ENCODE peak calls at places on chromosomes 16 and 17, in five cellular contexts. One of them, this sample, is unnamed.

GRCh38 chr16:59045496-59045895 is 311.4 kb upstream of the GOT2 start:
- DNase-seq in activated CD4-positive, CD25-positive, alpha-beta regulatory T cell treated with anti-CD3 and anti-CD28 coated beads, Interleukin-2, amount 50 U/mL, for 16 hours: no peak
- DNase-seq in skeletal muscle cell: no peak
- DNase-seq in nephron progenitor cell: no peak
- DNase-seq in mammary epithelial cell: no peak
- DNase-seq in this sample: no peak

GRCh38 chr17:66276328-66276937 is 26.0 kb upstream of the PRKCA start:
- DNase-seq in activated CD4-positive, CD25-positive, alpha-beta regulatory T cell treated with anti-CD3 and anti-CD28 coated beads, Interleukin-2, amount 50 U/mL, for 16 hours: no peak
- DNase-seq in skeletal muscle cell: no peak
- DNase-seq in nephron progenitor cell: no peak
- DNase-seq in mammary epithelial cell: peak; percentile 38
- DNase-seq in this sample: no peak

GRCh38 chr16:5323742-5324141 is 226.1 kb upstream of the EEF2KMT start:
- DNase-seq in activated CD4-positive, CD25-positive, alpha-beta regulatory T cell treated with anti-CD3 and anti-CD28 coated beads, Interleukin-2, amount 50 U/mL, for 16 hours: no peak
- DNase-seq in skeletal muscle cell: no peak
- DNase-seq in nephron progenitor cell: no peak
- DNase-seq in mammary epithelial cell: no peak
- DNase-seq in this sample: no peak

GRCh38 chr17:78538033-78538776 is 39.0 kb downstream of the DNAH17 start:
- DNase-seq in activated CD4-positive, CD25-positive, alpha-beta regulatory T cell treated with anti-CD3 and anti-CD28 coated beads, Interleukin-2, amount 50 U/mL, for 16 hours: no peak
- DNase-seq in skeletal muscle cell: no peak
- DNase-seq in nephron progenitor cell: no peak
- DNase-seq in mammary epithelial cell: peak; percentile 95
- DNase-seq in this sample: no peak

GRCh38 chr16:81227780-81228179 is 10.7 kb upstream of the BCO1 start:
- DNase-seq in activated CD4-positive, CD25-positive, alpha-beta regulatory T cell treated with anti-CD3 and anti-CD28 coated beads, Interleukin-2, amount 50 U/mL, for 16 hours: no peak
- DNase-seq in skeletal muscle cell: no peak
- DNase-seq in nephron progenitor cell: no peak
- DNase-seq in mammary epithelial cell: no peak
- DNase-seq in this sample: no peak

GRCh38 chr17:49403514-49404289 is 11.0 kb downstream of the PHB1 start:
- DNase-seq in activated CD4-positive, CD25-positive, alpha-beta regulatory T cell treated with anti-CD3 and anti-CD28 coated beads, Interleukin-2, amount 50 U/mL, for 16 hours: no peak
- DNase-seq in skeletal muscle cell: no peak
- DNase-seq in nephron progenitor cell: no peak
- DNase-seq in mammary epithelial cell: no peak
- DNase-seq in this sample: no peak

GRCh38 chr16:35510701-35511100 is 2051.3 kb downstream of the TP53TG3F start:
- DNase-seq in activated CD4-positive, CD25-positive, alpha-beta regulatory T cell treated with anti-CD3 and anti-CD28 coated beads, Interleukin-2, amount 50 U/mL, for 16 hours: no peak
- DNase-seq in skeletal muscle cell: no peak
- DNase-seq in nephron progenitor cell: no peak
- DNase-seq in mammary epithelial cell: no peak
- DNase-seq in this sample: no peak

GRCh38 chr17:78935419-78936323 is 10.5 kb upstream of the TIMP2 start:
- DNase-seq in activated CD4-positive, CD25-positive, alpha-beta regulatory T cell treated with anti-CD3 and anti-CD28 coated beads, Interleukin-2, amount 50 U/mL, for 16 hours: no peak
- DNase-seq in skeletal muscle cell: peak; percentile 96
- DNase-seq in nephron progenitor cell: peak; percentile 37
- DNase-seq in mammary epithelial cell: no peak
- DNase-seq in this sample: no peak

GRCh38 chr16:49121636-49122035 is 160.0 kb downstream of the CBLN1 start:
- DNase-seq in activated CD4-positive, CD25-positive, alpha-beta regulatory T cell treated with anti-CD3 and anti-CD28 coated beads, Interleukin-2, amount 50 U/mL, for 16 hours: no peak
- DNase-seq in skeletal muscle cell: no peak
- DNase-seq in nephron progenitor cell: no peak
- DNase-seq in mammary epithelial cell: peak; percentile 7
- DNase-seq in this sample: no peak

GRCh38 chr16:24935336-24935735 is 79.8 kb downstream of the ARHGAP17 start:
- DNase-seq in activated CD4-positive, CD25-positive, alpha-beta regulatory T cell treated with anti-CD3 and anti-CD28 coated beads, Interleukin-2, amount 50 U/mL, for 16 hours: no peak
- DNase-seq in skeletal muscle cell: no peak
- DNase-seq in nephron progenitor cell: no peak
- DNase-seq in mammary epithelial cell: no peak
- DNase-seq in this sample: no peak

GRCh38 chr16:82260212-82260795 is 90.3 kb upstream of the MPHOSPH6 start:
- DNase-seq in activated CD4-positive, CD25-positive, alpha-beta regulatory T cell treated with anti-CD3 and anti-CD28 coated beads, Interleukin-2, amount 50 U/mL, for 16 hours: no peak
- DNase-seq in skeletal muscle cell: no peak
- DNase-seq in nephron progenitor cell: no peak
- DNase-seq in mammary epithelial cell: peak; percentile 6
- DNase-seq in this sample: no peak

GRCh38 chr16:51151951-51152663 is 1.0 kb upstream of the SALL1 start:
- DNase-seq in activated CD4-positive, CD25-positive, alpha-beta regulatory T cell treated with anti-CD3 and anti-CD28 coated beads, Interleukin-2, amount 50 U/mL, for 16 hours: no peak
- DNase-seq in skeletal muscle cell: peak; percentile 83
- DNase-seq in nephron progenitor cell: peak; percentile 93
- DNase-seq in mammary epithelial cell: no peak
- DNase-seq in this sample: no peak

GRCh38 chr16:14600164-14600563 is 29.9 kb downstream of the PARN start:
- DNase-seq in activated CD4-positive, CD25-positive, alpha-beta regulatory T cell treated with anti-CD3 and anti-CD28 coated beads, Interleukin-2, amount 50 U/mL, for 16 hours: no peak
- DNase-seq in skeletal muscle cell: peak; percentile 2
- DNase-seq in nephron progenitor cell: no peak
- DNase-seq in mammary epithelial cell: no peak
- DNase-seq in this sample: no peak

GRCh38 chr16:46768809-46769208 is 20.7 kb upstream of the MYLK3 start:
- DNase-seq in activated CD4-positive, CD25-positive, alpha-beta regulatory T cell treated with anti-CD3 and anti-CD28 coated beads, Interleukin-2, amount 50 U/mL, for 16 hours: no peak
- DNase-seq in skeletal muscle cell: no peak
- DNase-seq in nephron progenitor cell: no peak
- DNase-seq in mammary epithelial cell: no peak
- DNase-seq in this sample: no peak

GRCh38 chr16:86022381-86022960 is 123.5 kb downstream of the IRF8 start:
- DNase-seq in activated CD4-positive, CD25-positive, alpha-beta regulatory T cell treated with anti-CD3 and anti-CD28 coated beads, Interleukin-2, amount 50 U/mL, for 16 hours: no peak
- DNase-seq in skeletal muscle cell: no peak
- DNase-seq in nephron progenitor cell: no peak
- DNase-seq in mammary epithelial cell: no peak
- DNase-seq in this sample: no peak

GRCh38 chr16:89052824-89053724 is 40.6 kb upstream of the ACSF3 start:
- DNase-seq in activated CD4-positive, CD25-positive, alpha-beta regulatory T cell treated with anti-CD3 and anti-CD28 coated beads, Interleukin-2, amount 50 U/mL, for 16 hours: no peak
- DNase-seq in skeletal muscle cell: no peak
- DNase-seq in nephron progenitor cell: no peak
- DNase-seq in mammary epithelial cell: peak; percentile 62
- DNase-seq in this sample: no peak

GRCh38 chr16:85998868-85999729 is 100.1 kb downstream of the IRF8 start:
- DNase-seq in activated CD4-positive, CD25-positive, alpha-beta regulatory T cell treated with anti-CD3 and anti-CD28 coated beads, Interleukin-2, amount 50 U/mL, for 16 hours: no peak
- DNase-seq in skeletal muscle cell: no peak
- DNase-seq in nephron progenitor cell: no peak
- DNase-seq in mammary epithelial cell: peak; percentile 8
- DNase-seq in this sample: no peak

GRCh38 chr17:32518856-32519768 is 32.3 kb downstream of the CDK5R1 start:
- DNase-seq in activated CD4-positive, CD25-positive, alpha-beta regulatory T cell treated with anti-CD3 and anti-CD28 coated beads, Interleukin-2, amount 50 U/mL, for 16 hours: no peak
- DNase-seq in skeletal muscle cell: no peak
- DNase-seq in nephron progenitor cell: peak; percentile 85
- DNase-seq in mammary epithelial cell: peak; percentile 69
- DNase-seq in this sample: no peak

GRCh38 chr17:61009619-61010018 is 332.0 kb downstream of the BCAS3 start:
- DNase-seq in activated CD4-positive, CD25-positive, alpha-beta regulatory T cell treated with anti-CD3 and anti-CD28 coated beads, Interleukin-2, amount 50 U/mL, for 16 hours: no peak
- DNase-seq in skeletal muscle cell: peak; percentile 16
- DNase-seq in nephron progenitor cell: no peak
- DNase-seq in mammary epithelial cell: no peak
- DNase-seq in this sample: no peak

GRCh38 chr16:67023689-67024088 is 5.3 kb upstream of the CBFB start:
- DNase-seq in activated CD4-positive, CD25-positive, alpha-beta regulatory T cell treated with anti-CD3 and anti-CD28 coated beads, Interleukin-2, amount 50 U/mL, for 16 hours: no peak
- DNase-seq in skeletal muscle cell: no peak
- DNase-seq in nephron progenitor cell: no peak
- DNase-seq in mammary epithelial cell: no peak
- DNase-seq in this sample: no peak

GRCh38 chr17:78307887-78308633 is 51.8 kb downstream of the SOCS3 start:
- DNase-seq in activated CD4-positive, CD25-positive, alpha-beta regulatory T cell treated with anti-CD3 and anti-CD28 coated beads, Interleukin-2, amount 50 U/mL, for 16 hours: no peak
- DNase-seq in skeletal muscle cell: no peak
- DNase-seq in nephron progenitor cell: no peak
- DNase-seq in mammary epithelial cell: no peak
- DNase-seq in this sample: no peak

GRCh38 chr17:70869402-70870085 is 700.2 kb downstream of the KCNJ2 start:
- DNase-seq in activated CD4-positive, CD25-positive, alpha-beta regulatory T cell treated with anti-CD3 and anti-CD28 coated beads, Interleukin-2, amount 50 U/mL, for 16 hours: no peak
- DNase-seq in skeletal muscle cell: no peak
- DNase-seq in nephron progenitor cell: no peak
- DNase-seq in mammary epithelial cell: no peak
- DNase-seq in this sample: no peak

GRCh38 chr17:34252890-34253525 is 2.1 kb upstream of the CCL2 start:
- DNase-seq in activated CD4-positive, CD25-positive, alpha-beta regulatory T cell treated with anti-CD3 and anti-CD28 coated beads, Interleukin-2, amount 50 U/mL, for 16 hours: no peak
- DNase-seq in skeletal muscle cell: no peak
- DNase-seq in nephron progenitor cell: no peak
- DNase-seq in mammary epithelial cell: no peak
- DNase-seq in this sample: no peak

GRCh38 chr16:56334761-56335160 is 90.6 kb downstream of the AMFR start:
- DNase-seq in activated CD4-positive, CD25-positive, alpha-beta regulatory T cell treated with anti-CD3 and anti-CD28 coated beads, Interleukin-2, amount 50 U/mL, for 16 hours: no peak
- DNase-seq in skeletal muscle cell: no peak
- DNase-seq in nephron progenitor cell: no peak
- DNase-seq in mammary epithelial cell: peak; percentile 79
- DNase-seq in this sample: no peak

GRCh38 chr16:3170440-3171180 is 17.4 kb upstream of the OR1F1 start:
- DNase-seq in activated CD4-positive, CD25-positive, alpha-beta regulatory T cell treated with anti-CD3 and anti-CD28 coated beads, Interleukin-2, amount 50 U/mL, for 16 hours: no peak
- DNase-seq in skeletal muscle cell: no peak
- DNase-seq in nephron progenitor cell: no peak
- DNase-seq in mammary epithelial cell: no peak
- DNase-seq in this sample: no peak

GRCh38 chr17:50221500-50222480 is 20.4 kb upstream of the COL1A1 start:
- DNase-seq in activated CD4-positive, CD25-positive, alpha-beta regulatory T cell treated with anti-CD3 and anti-CD28 coated beads, Interleukin-2, amount 50 U/mL, for 16 hours: no peak
- DNase-seq in skeletal muscle cell: no peak
- DNase-seq in nephron progenitor cell: no peak
- DNase-seq in mammary epithelial cell: peak; percentile 91
- DNase-seq in this sample: no peak

GRCh38 chr16:56312028-56312300 is 113.4 kb downstream of the AMFR start:
- DNase-seq in activated CD4-positive, CD25-positive, alpha-beta regulatory T cell treated with anti-CD3 and anti-CD28 coated beads, Interleukin-2, amount 50 U/mL, for 16 hours: no peak
- DNase-seq in skeletal muscle cell: no peak
- DNase-seq in nephron progenitor cell: no peak
- DNase-seq in mammary epithelial cell: no peak
- DNase-seq in this sample: no peak

GRCh38 chr17:56499799-56500388 is 93.6 kb upstream of the NOG start:
- DNase-seq in activated CD4-positive, CD25-positive, alpha-beta regulatory T cell treated with anti-CD3 and anti-CD28 coated beads, Interleukin-2, amount 50 U/mL, for 16 hours: no peak
- DNase-seq in skeletal muscle cell: no peak
- DNase-seq in nephron progenitor cell: peak; percentile 16
- DNase-seq in mammary epithelial cell: peak; percentile 23
- DNase-seq in this sample: no peak

GRCh38 chr17:80218391-80218790 is 1.7 kb downstream of the SGSH start:
- DNase-seq in activated CD4-positive, CD25-positive, alpha-beta regulatory T cell treated with anti-CD3 and anti-CD28 coated beads, Interleukin-2, amount 50 U/mL, for 16 hours: no peak
- DNase-seq in skeletal muscle cell: no peak
- DNase-seq in nephron progenitor cell: no peak
- DNase-seq in mammary epithelial cell: no peak
- DNase-seq in this sample: no peak

GRCh38 chr17:71505200-71505599 is 615.6 kb upstream of the SOX9 start:
- DNase-seq in activated CD4-positive, CD25-positive, alpha-beta regulatory T cell treated with anti-CD3 and anti-CD28 coated beads, Interleukin-2, amount 50 U/mL, for 16 hours: no peak
- DNase-seq in skeletal muscle cell: no peak
- DNase-seq in nephron progenitor cell: no peak
- DNase-seq in mammary epithelial cell: peak; percentile 40
- DNase-seq in this sample: no peak

GRCh38 chr17:39018267-39019134 is 51.3 kb upstream of the FBXO47 start:
- DNase-seq in activated CD4-positive, CD25-positive, alpha-beta regulatory T cell treated with anti-CD3 and anti-CD28 coated beads, Interleukin-2, amount 50 U/mL, for 16 hours: no peak
- DNase-seq in skeletal muscle cell: no peak
- DNase-seq in nephron progenitor cell: no peak
- DNase-seq in mammary epithelial cell: no peak
- DNase-seq in this sample: no peak

GRCh38 chr17:10031102-10031501 is 126.0 kb upstream of the RCVRN start:
- DNase-seq in activated CD4-positive, CD25-positive, alpha-beta regulatory T cell treated with anti-CD3 and anti-CD28 coated beads, Interleukin-2, amount 50 U/mL, for 16 hours: no peak
- DNase-seq in skeletal muscle cell: no peak
- DNase-seq in nephron progenitor cell: no peak
- DNase-seq in mammary epithelial cell: no peak
- DNase-seq in this sample: no peak

GRCh38 chr17:63696381-63696961 is 3.5 kb downstream of the LIMD2 start:
- DNase-seq in activated CD4-positive, CD25-positive, alpha-beta regulatory T cell treated with anti-CD3 and anti-CD28 coated beads, Interleukin-2, amount 50 U/mL, for 16 hours: no peak
- DNase-seq in skeletal muscle cell: no peak
- DNase-seq in nephron progenitor cell: peak; percentile 35
- DNase-seq in mammary epithelial cell: no peak
- DNase-seq in this sample: no peak

GRCh38 chr16:70737377-70738082 is 51.7 kb upstream of the MTSS2 start:
- DNase-seq in activated CD4-positive, CD25-positive, alpha-beta regulatory T cell treated with anti-CD3 and anti-CD28 coated beads, Interleukin-2, amount 50 U/mL, for 16 hours: peak; percentile 39
- DNase-seq in skeletal muscle cell: peak; percentile 78
- DNase-seq in nephron progenitor cell: no peak
- DNase-seq in mammary epithelial cell: peak; percentile 67
- DNase-seq in this sample: peak; percentile 44

This sample was measured in central memory CD8-positive, alpha-beta T cell.